ENCODE peak calls at places on chromosomes 13 and 19, in five cellular contexts. H is lower lobe of right lung; X is upper lobe of left lung; P is stimulated activated CD8-positive, alpha-beta memory T cell treated with anti-CD3 and anti-CD28 coated beads, Interleukin-4, amount 100 ng/mL, for 4 hours; F is omental fat pad. I is an unnamed sample.

GRCh38 chr19:8196271-8196908 is 12.8 kb upstream of the CERS4 start:
- DNase-seq in F (no peak), P (no peak), X (no peak), H (no peak), I (no peak)

GRCh38 chr13:22198656-22199217 is 527.9 kb downstream of the FGF9 start:
- DNase-seq in H (no peak), X (no peak), F (no peak), P (no peak), I (no peak)

GRCh38 chr13:88926890-88927502 is 1255.8 kb downstream of the SLITRK5 start:
- DNase-seq in P (no peak), X (no peak), F (no peak), H (no peak), I (no peak)

GRCh38 chr13:25372275-25373081 is 704 bp downstream of the ATP8A2 start:
- DNase-seq in P (no peak), X (no peak), H (no peak), F (no peak), I (no peak)

GRCh38 chr19:31340059-31341025 is 8.9 kb downstream of the TSHZ3 start:
- DNase-seq in F (no peak), H (no peak), P (no peak), X (no peak), I (no peak)

GRCh38 chr13:113783966-113784644 is 25.1 kb downstream of the TMEM255B start:
- DNase-seq in H (no peak), X (no peak), F (no peak), P (no peak), I (no peak)

GRCh38 chr19:51676566-51677083 is 16.5 kb upstream of the SPACA6 start:
- DNase-seq in F (no peak), X (no peak), H (no peak), P (no peak), I (no peak)

GRCh38 chr13:113939129-113939904 is 34.6 kb downstream of the C13orf46 start:
- DNase-seq in X (no peak), H (no peak), F (no peak), P (no peak), I (no peak)

GRCh38 chr13:44141725-44142539 is 231.7 kb upstream of the SERP2 start:
- DNase-seq in P (peak), X (peak), F (peak), H (peak), I (peak)

GRCh38 chr19:29404015-29404414 is 121.8 kb upstream of the VSTM2B start:
- DNase-seq in P (no peak), H (no peak), F (no peak), X (no peak), I (no peak)

GRCh38 chr13:41271456-41272285 is 8.3 kb upstream of the MTRF1 start:
- DNase-seq in F (no peak), P (no peak), H (no peak), X (no peak), I (no peak)

GRCh38 chr13:102830646-102831045 is 15.2 kb upstream of the ERCC5 start:
- DNase-seq in P (no peak), X (no peak), H (no peak), F (no peak), I (no peak)

GRCh38 chr19:28961772-28962500 is 251.0 kb downstream of the UQCRFS1 start:
- DNase-seq in P (no peak), X (no peak), F (no peak), H (no peak), I (peak)

GRCh38 chr13:29803221-29803620 is 47.2 kb downstream of the UBL3 start:
- DNase-seq in H (no peak), F (no peak), X (no peak), P (no peak), I (no peak)

GRCh38 chr13:24744247-24744646 is 19.7 kb upstream of the RNF17 start:
- DNase-seq in X (no peak), P (no peak), F (no peak), H (no peak), I (no peak)

GRCh38 chr19:17495639-17496265 is 15.7 kb upstream of the PGLS start:
- DNase-seq in X (no peak), F (no peak), H (no peak), P (no peak), I (no peak)

GRCh38 chr19:2695288-2695866 is 7.1 kb downstream of the GNG7 start:
- DNase-seq in P (no peak), F (no peak), X (peak), H (no peak), I (no peak)

GRCh38 chr19:4609878-4610511 is 29.3 kb upstream of the TNFAIP8L1 start:
- DNase-seq in P (no peak), X (peak), F (no peak), H (no peak), I (no peak)

GRCh38 chr19:22601906-22602630 is 32.1 kb upstream of the ZNF492 start:
- DNase-seq in P (no peak), X (no peak), F (no peak), H (no peak), I (no peak)

GRCh38 chr13:30832845-30833332 is 73.2 kb upstream of the MEDAG start:
- DNase-seq in F (peak), H (peak), X (peak), P (no peak), I (no peak)

GRCh38 chr13:73201601-73202000 is 142.8 kb downstream of the KLF5 start:
- DNase-seq in H (no peak), F (no peak), P (no peak), X (no peak), I (no peak)

GRCh38 chr19:48962029-48962848 is 2.9 kb upstream of the FTL start:
- DNase-seq in P (no peak), X (peak), H (peak), F (no peak), I (peak)

GRCh38 chr13:59906413-59907027 is 257.2 kb downstream of the DIAPH3 start:
- DNase-seq in P (no peak), F (no peak), X (no peak), H (no peak), I (no peak)

GRCh38 chr13:37666036-37666435 is 67.5 kb upstream of the POSTN start:
- DNase-seq in P (no peak), H (no peak), X (no peak), F (no peak), I (no peak)

GRCh38 chr13:114111577-114111976 is 20.8 kb downstream of the RASA3 start:
- DNase-seq in F (peak), P (no peak), X (peak), H (no peak), I (no peak)

GRCh38 chr13:30792257-30793000 is 57.1 kb downstream of the ALOX5AP start:
- DNase-seq in F (no peak), P (no peak), X (peak), H (peak), I (no peak)

GRCh38 chr13:113938716-113939115 is 35.2 kb downstream of the C13orf46 start:
- DNase-seq in H (no peak), P (no peak), F (no peak), X (no peak), I (no peak)

GRCh38 chr19:35267818-35268545 is 780 bp upstream of the USF2 start:
- DNase-seq in H (peak), F (no peak), P (peak), X (peak), I (peak)

GRCh38 chr19:48959341-48960239 is 4.9 kb downstream of the BAX start:
- DNase-seq in P (no peak), X (no peak), H (no peak), F (no peak), I (no peak)

I was measured in SW 1271.